ENCODE peak calls at places on chromosome 14, in six cellular contexts. One of them, this sample, is unnamed.
A peak's percentile ranks its signal among the peaks of the same experiment; 100 is the strongest.

GRCh38 chr14:49999216-49999761 is 106.4 kb downstream of the ARF6 start:
- DNase-seq in heart left ventricle: peak; percentile 81
- DNase-seq in HCT116: peak; percentile 71
- DNase-seq in H1: no peak
- DNase-seq in vagina: no peak
- DNase-seq in IMR-90: peak; percentile 88
- DNase-seq in this sample: peak; percentile 59

GRCh38 chr14:22982013-22982476 is 306 bp downstream of the AJUBA start:
- DNase-seq in IMR-90: no peak
- DNase-seq in heart left ventricle: no peak
- DNase-seq in HCT116: no peak
- DNase-seq in H1: no peak
- DNase-seq in vagina: no peak
- DNase-seq in this sample: no peak

GRCh38 chr14:61505815-61506809 is 184.7 kb downstream of the PRKCH start:
- DNase-seq in HCT116: no peak
- DNase-seq in heart left ventricle: no peak
- DNase-seq in H1: no peak
- DNase-seq in vagina: no peak
- DNase-seq in IMR-90: peak; percentile 71
- DNase-seq in this sample: no peak

GRCh38 chr14:63273717-63274673 is 44.7 kb downstream of the GPHB5 start:
- DNase-seq in IMR-90: no peak
- DNase-seq in heart left ventricle: peak; percentile 59
- DNase-seq in HCT116: no peak
- DNase-seq in H1: no peak
- DNase-seq in vagina: no peak
- DNase-seq in this sample: peak; percentile 54

GRCh38 chr14:38618514-38618913 is 362.6 kb upstream of the CLEC14A start:
- DNase-seq in IMR-90: no peak
- DNase-seq in heart left ventricle: no peak
- DNase-seq in vagina: no peak
- DNase-seq in HCT116: no peak
- DNase-seq in H1: no peak
- DNase-seq in this sample: no peak

GRCh38 chr14:103858063-103858820 is 10.9 kb upstream of the PPP1R13B start:
- DNase-seq in vagina: no peak
- DNase-seq in HCT116: no peak
- DNase-seq in IMR-90: no peak
- DNase-seq in heart left ventricle: no peak
- DNase-seq in H1: no peak
- DNase-seq in this sample: no peak

GRCh38 chr14:37247777-37248461 is 50.2 kb downstream of the MIPOL1 start:
- DNase-seq in IMR-90: no peak
- DNase-seq in H1: no peak
- DNase-seq in vagina: no peak
- DNase-seq in heart left ventricle: no peak
- DNase-seq in HCT116: no peak
- DNase-seq in this sample: no peak

GRCh38 chr14:78631551-78631950 is 461.4 kb downstream of the NRXN3 start:
- DNase-seq in vagina: no peak
- DNase-seq in IMR-90: no peak
- DNase-seq in H1: no peak
- DNase-seq in heart left ventricle: no peak
- DNase-seq in HCT116: no peak
- DNase-seq in this sample: no peak

GRCh38 chr14:36661506-36662257 is at the start of gene PAX9:
- DNase-seq in IMR-90: peak; percentile 41
- DNase-seq in heart left ventricle: peak; percentile 51
- DNase-seq in HCT116: peak; percentile 81
- DNase-seq in vagina: no peak
- DNase-seq in H1: peak; percentile 92
- DNase-seq in this sample: peak; percentile 62

GRCh38 chr14:32473476-32473875 is 144.4 kb downstream of the AKAP6 start:
- DNase-seq in HCT116: no peak
- DNase-seq in heart left ventricle: peak; percentile 66
- DNase-seq in IMR-90: no peak
- DNase-seq in vagina: no peak
- DNase-seq in H1: no peak
- DNase-seq in this sample: peak; percentile 25

GRCh38 chr14:95291859-95292542 is 27.7 kb downstream of the CLMN start:
- DNase-seq in HCT116: peak; percentile 21
- DNase-seq in heart left ventricle: peak; percentile 86
- DNase-seq in IMR-90: peak; percentile 21
- DNase-seq in H1: no peak
- DNase-seq in vagina: no peak
- DNase-seq in this sample: peak; percentile 61

GRCh38 chr14:87745507-87746118 is 247.4 kb downstream of the GALC start:
- DNase-seq in HCT116: peak; percentile 3
- DNase-seq in vagina: no peak
- DNase-seq in heart left ventricle: no peak
- DNase-seq in H1: peak; percentile 17
- DNase-seq in IMR-90: peak; percentile 7
- DNase-seq in this sample: no peak

GRCh38 chr14:35858521-35859209 is 32.5 kb downstream of the BRMS1L start:
- DNase-seq in vagina: no peak
- DNase-seq in HCT116: no peak
- DNase-seq in H1: no peak
- DNase-seq in heart left ventricle: no peak
- DNase-seq in IMR-90: peak; percentile 70
- DNase-seq in this sample: no peak

GRCh38 chr14:61223552-61223951 is 57.6 kb downstream of the TMEM30B start:
- DNase-seq in heart left ventricle: no peak
- DNase-seq in IMR-90: no peak
- DNase-seq in H1: no peak
- DNase-seq in HCT116: no peak
- DNase-seq in vagina: no peak
- DNase-seq in this sample: no peak

GRCh38 chr14:74619672-74620131 is 7.7 kb upstream of the LTBP2 start:
- DNase-seq in HCT116: no peak
- DNase-seq in IMR-90: peak; percentile 98
- DNase-seq in H1: no peak
- DNase-seq in vagina: no peak
- DNase-seq in heart left ventricle: peak; percentile 82
- DNase-seq in this sample: peak; percentile 92

GRCh38 chr14:105166571-105167302 is 1.8 kb downstream of the JAG2 start:
- DNase-seq in HCT116: no peak
- DNase-seq in H1: no peak
- DNase-seq in vagina: no peak
- DNase-seq in IMR-90: no peak
- DNase-seq in heart left ventricle: no peak
- DNase-seq in this sample: no peak

GRCh38 chr14:55446127-55446736 is 5.8 kb upstream of the TBPL2 start:
- DNase-seq in IMR-90: peak; percentile 86
- DNase-seq in HCT116: peak; percentile 76
- DNase-seq in vagina: no peak
- DNase-seq in H1: no peak
- DNase-seq in heart left ventricle: peak; percentile 50
- DNase-seq in this sample: peak; percentile 48

GRCh38 chr14:61244051-61244450 is 37.1 kb downstream of the TMEM30B start:
- DNase-seq in vagina: no peak
- DNase-seq in heart left ventricle: no peak
- DNase-seq in H1: no peak
- DNase-seq in IMR-90: no peak
- DNase-seq in HCT116: no peak
- DNase-seq in this sample: no peak

GRCh38 chr14:77498120-77498979 is at the start of gene ISM2:
- DNase-seq in vagina: no peak
- DNase-seq in IMR-90: peak; percentile 28
- DNase-seq in H1: no peak
- DNase-seq in HCT116: no peak
- DNase-seq in heart left ventricle: no peak
- DNase-seq in this sample: peak; percentile 33

GRCh38 chr14:20461230-20462141 is at the start of gene PIP4P1:
- DNase-seq in H1: peak; percentile 100
- DNase-seq in IMR-90: peak; percentile 100
- DNase-seq in vagina: peak; percentile 100
- DNase-seq in HCT116: peak; percentile 100
- DNase-seq in heart left ventricle: peak; percentile 98
- DNase-seq in this sample: peak; percentile 100
- TF ChIP-seq POLR2A in H1: peak; percentile 80
- TF ChIP-seq POLR2A in IMR-90: peak; percentile 39
- TF ChIP-seq POLR2A in vagina: peak; percentile 90
- TF ChIP-seq POLR2A in HCT116: peak; percentile 94
- TF ChIP-seq POLR2A in heart left ventricle: peak; percentile 88
- TF ChIP-seq POLR2A in this sample: peak; percentile 93

DNA sequence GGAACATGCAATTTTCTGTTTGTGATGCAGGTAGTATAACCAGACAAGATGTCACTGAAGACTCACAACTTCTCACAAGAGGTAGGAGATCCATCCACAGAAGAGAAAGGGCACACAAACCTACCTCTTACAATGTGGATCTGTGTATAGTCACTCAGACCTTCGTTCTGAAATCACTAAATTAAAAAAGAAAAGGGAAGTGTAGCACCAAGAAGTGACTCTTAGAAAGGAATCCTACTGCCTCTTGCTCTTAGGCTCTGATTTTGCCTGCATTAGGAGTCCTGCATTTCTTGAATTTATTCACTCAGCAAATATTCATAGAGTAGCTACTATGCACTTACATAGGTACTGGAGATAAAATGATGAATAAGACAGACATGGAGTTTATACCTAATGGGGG is 347.6 kb downstream of the BMP4 start:
- DNase-seq in H1: no peak
- DNase-seq in HCT116: no peak
- DNase-seq in vagina: no peak
- DNase-seq in IMR-90: no peak
- DNase-seq in heart left ventricle: no peak
- DNase-seq in this sample: no peak
- TF ChIP-seq CTCF in H1: no peak
- TF ChIP-seq CTCF in HCT116: no peak
- TF ChIP-seq CTCF in vagina: no peak
- TF ChIP-seq CTCF in IMR-90: no peak
- TF ChIP-seq CTCF in heart left ventricle: no peak
- TF ChIP-seq CTCF in this sample: no peak

GRCh38 chr14:96682401-96682800 is 114.8 kb upstream of the VRK1 start:
- DNase-seq in H1: no peak
- DNase-seq in vagina: no peak
- DNase-seq in IMR-90: no peak
- DNase-seq in HCT116: no peak
- DNase-seq in heart left ventricle: no peak
- DNase-seq in this sample: no peak

GRCh38 chr14:96683575-96684289 is 113.5 kb upstream of the VRK1 start:
- DNase-seq in HCT116: no peak
- DNase-seq in heart left ventricle: no peak
- DNase-seq in vagina: no peak
- DNase-seq in H1: no peak
- DNase-seq in IMR-90: no peak
- DNase-seq in this sample: no peak

GRCh38 chr14:96681826-96682225 is 115.4 kb upstream of the VRK1 start:
- DNase-seq in IMR-90: peak; percentile 24
- DNase-seq in H1: no peak
- DNase-seq in heart left ventricle: no peak
- DNase-seq in HCT116: no peak
- DNase-seq in vagina: no peak
- DNase-seq in this sample: no peak

GRCh38 chr14:96688629-96689028 is 108.6 kb upstream of the VRK1 start:
- DNase-seq in HCT116: no peak
- DNase-seq in IMR-90: no peak
- DNase-seq in vagina: no peak
- DNase-seq in H1: no peak
- DNase-seq in heart left ventricle: no peak
- DNase-seq in this sample: no peak

GRCh38 chr14:96686126-96686525 is 111.1 kb upstream of the VRK1 start:
- DNase-seq in H1: no peak
- DNase-seq in HCT116: no peak
- DNase-seq in heart left ventricle: no peak
- DNase-seq in IMR-90: no peak
- DNase-seq in vagina: no peak
- DNase-seq in this sample: no peak
- H3K27me3 ChIP-seq in H1: peaks cover 52% of the 10 kb centered on the region
- H3K27me3 ChIP-seq in HCT116: peaks cover 8% of the 10 kb centered on the region
- H3K27me3 ChIP-seq in heart left ventricle: peaks cover 3% of the 10 kb centered on the region
- H3K27me3 ChIP-seq in IMR-90: no peaks in the 10 kb centered on the region
- H3K27me3 ChIP-seq in vagina: no peaks in the 10 kb centered on the region
- H3K27me3 ChIP-seq in this sample: no peaks in the 10 kb centered on the region

GRCh38 chr14:93972618-93973205 is 3.7 kb downstream of the ASB2 start:
- DNase-seq in H1: no peak
- DNase-seq in HCT116: no peak
- DNase-seq in heart left ventricle: no peak
- DNase-seq in vagina: no peak
- DNase-seq in IMR-90: no peak
- DNase-seq in this sample: no peak
- TF ChIP-seq POLR2A in H1: no peak
- TF ChIP-seq POLR2A in HCT116: no peak
- TF ChIP-seq POLR2A in heart left ventricle: no peak
- TF ChIP-seq POLR2A in vagina: no peak
- TF ChIP-seq POLR2A in IMR-90: no peak
- TF ChIP-seq POLR2A in this sample: no peak

GRCh38 chr14:68688872-68689371 is 103.9 kb downstream of the ZFP36L1 start:
- DNase-seq in IMR-90: peak; percentile 76
- DNase-seq in H1: no peak
- DNase-seq in HCT116: no peak
- DNase-seq in heart left ventricle: no peak
- DNase-seq in vagina: no peak
- DNase-seq in this sample: peak; percentile 47
- TF ChIP-seq CTCF in IMR-90: peak; percentile 36
- TF ChIP-seq CTCF in H1: no peak
- TF ChIP-seq CTCF in HCT116: no peak
- TF ChIP-seq CTCF in heart left ventricle: no peak
- TF ChIP-seq CTCF in vagina: no peak
- TF ChIP-seq CTCF in this sample: no peak

DNA sequence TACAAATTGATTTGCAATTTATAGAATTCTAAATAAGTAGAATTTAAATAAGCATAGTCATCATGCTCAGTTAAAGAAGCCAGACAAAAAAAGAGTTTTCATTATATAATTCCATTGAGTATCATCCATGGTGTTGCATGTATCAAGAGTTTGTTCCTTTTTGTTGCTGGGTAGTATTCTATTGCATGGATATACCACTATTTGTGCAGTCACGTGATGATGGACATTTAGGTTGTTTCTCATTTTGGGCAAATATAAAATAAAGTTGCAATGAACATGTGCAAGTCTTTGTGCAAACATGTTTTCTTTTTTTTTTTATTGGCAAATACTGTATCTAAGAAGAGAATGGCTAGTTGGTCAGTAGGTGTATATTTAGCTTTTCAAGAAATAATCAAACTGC is 186.2 kb upstream of the FRMD6 start:
- DNase-seq in IMR-90: no peak
- DNase-seq in HCT116: no peak
- DNase-seq in H1: no peak
- DNase-seq in vagina: no peak
- DNase-seq in heart left ventricle: no peak
- DNase-seq in this sample: no peak
- H3K27me3 ChIP-seq in IMR-90: no peaks in the 10 kb centered on the region
- H3K27me3 ChIP-seq in HCT116: no peaks in the 10 kb centered on the region
- H3K27me3 ChIP-seq in H1: no peaks in the 10 kb centered on the region
- H3K27me3 ChIP-seq in vagina: no peaks in the 10 kb centered on the region
- H3K27me3 ChIP-seq in heart left ventricle: no peaks in the 10 kb centered on the region
- H3K27me3 ChIP-seq in this sample: no peaks in the 10 kb centered on the region

This sample was measured in uterus.